ENCODE peak calls at places on chromosomes 12 and 14, in four cellular contexts. One of them, this sample, is unnamed.

GRCh38 chr12:80041691-80042090 is 57.6 kb upstream of the OTOGL start:
- DNase-seq in LNCaP clone FGC: no peak
- DNase-seq in prostate gland: no peak
- DNase-seq in dorsolateral prefrontal cortex: no peak
- DNase-seq in this sample: peak

GRCh38 chr12:40106202-40106533 is 287 bp upstream of the SLC2A13 start:
- DNase-seq in LNCaP clone FGC: no peak
- DNase-seq in prostate gland: no peak
- DNase-seq in dorsolateral prefrontal cortex: no peak
- DNase-seq in this sample: no peak

GRCh38 chr14:70171719-70172118 is 17.0 kb downstream of the SLC8A3 start:
- DNase-seq in LNCaP clone FGC: no peak
- DNase-seq in prostate gland: no peak
- DNase-seq in dorsolateral prefrontal cortex: no peak
- DNase-seq in this sample: no peak

GRCh38 chr12:5808956-5809355 is 136.1 kb downstream of the ANO2 start:
- DNase-seq in prostate gland: no peak
- DNase-seq in LNCaP clone FGC: no peak
- DNase-seq in dorsolateral prefrontal cortex: no peak
- DNase-seq in this sample: no peak

GRCh38 chr12:89636054-89636775 is 72.4 kb downstream of the ATP2B1 start:
- DNase-seq in dorsolateral prefrontal cortex: no peak
- DNase-seq in prostate gland: no peak
- DNase-seq in LNCaP clone FGC: no peak
- DNase-seq in this sample: no peak

GRCh38 chr12:89882051-89882450 is 173.4 kb upstream of the ATP2B1 start:
- DNase-seq in prostate gland: no peak
- DNase-seq in LNCaP clone FGC: no peak
- DNase-seq in dorsolateral prefrontal cortex: no peak
- DNase-seq in this sample: peak

GRCh38 chr14:92686411-92686762 is 62.0 kb downstream of the LGMN start:
- DNase-seq in dorsolateral prefrontal cortex: no peak
- DNase-seq in prostate gland: no peak
- DNase-seq in LNCaP clone FGC: no peak
- DNase-seq in this sample: no peak

GRCh38 chr12:109951751-109952150 is 44.4 kb downstream of the GIT2 start:
- DNase-seq in prostate gland: no peak
- DNase-seq in LNCaP clone FGC: no peak
- DNase-seq in dorsolateral prefrontal cortex: no peak
- DNase-seq in this sample: peak

GRCh38 chr14:89221109-89221508 is 195.9 kb downstream of the FOXN3 start:
- DNase-seq in prostate gland: no peak
- DNase-seq in dorsolateral prefrontal cortex: no peak
- DNase-seq in LNCaP clone FGC: no peak
- DNase-seq in this sample: peak

GRCh38 chr12:1797011-1797901 is 23.1 kb upstream of the LRTM2 start:
- DNase-seq in dorsolateral prefrontal cortex: no peak
- DNase-seq in LNCaP clone FGC: no peak
- DNase-seq in prostate gland: no peak
- DNase-seq in this sample: no peak

GRCh38 chr12:109652233-109652772 is 61.3 kb upstream of the FAM222A start:
- DNase-seq in dorsolateral prefrontal cortex: no peak
- DNase-seq in LNCaP clone FGC: no peak
- DNase-seq in prostate gland: no peak
- DNase-seq in this sample: no peak

GRCh38 chr12:47307680-47308399 is 228.1 kb upstream of the AMIGO2 start:
- DNase-seq in dorsolateral prefrontal cortex: no peak
- DNase-seq in LNCaP clone FGC: peak
- DNase-seq in prostate gland: peak
- DNase-seq in this sample: peak

GRCh38 chr12:52847335-52848102 is 1.3 kb downstream of the KRT78 start:
- DNase-seq in LNCaP clone FGC: no peak
- DNase-seq in prostate gland: no peak
- DNase-seq in dorsolateral prefrontal cortex: no peak
- DNase-seq in this sample: peak

GRCh38 chr12:57591567-57592325 is 754 bp downstream of the PIP4K2C start:
- DNase-seq in LNCaP clone FGC: no peak
- DNase-seq in prostate gland: no peak
- DNase-seq in dorsolateral prefrontal cortex: no peak
- DNase-seq in this sample: peak

GRCh38 chr14:65594153-65594881 is 181.8 kb downstream of the FUT8 start:
- DNase-seq in dorsolateral prefrontal cortex: no peak
- DNase-seq in LNCaP clone FGC: peak
- DNase-seq in prostate gland: peak
- DNase-seq in this sample: no peak

GRCh38 chr12:66688836-66689439 is 10.1 kb upstream of the GRIP1 start:
- DNase-seq in LNCaP clone FGC: peak
- DNase-seq in prostate gland: peak
- DNase-seq in dorsolateral prefrontal cortex: peak
- DNase-seq in this sample: peak

GRCh38 chr14:50980451-50980850 is 36.2 kb upstream of the PYGL start:
- DNase-seq in LNCaP clone FGC: no peak
- DNase-seq in dorsolateral prefrontal cortex: no peak
- DNase-seq in prostate gland: no peak
- DNase-seq in this sample: no peak
- TF ChIP-seq CTCF in LNCaP clone FGC: no peak
- TF ChIP-seq CTCF in dorsolateral prefrontal cortex: no peak
- TF ChIP-seq CTCF in prostate gland: no peak
- TF ChIP-seq CTCF in this sample: no peak

DNA sequence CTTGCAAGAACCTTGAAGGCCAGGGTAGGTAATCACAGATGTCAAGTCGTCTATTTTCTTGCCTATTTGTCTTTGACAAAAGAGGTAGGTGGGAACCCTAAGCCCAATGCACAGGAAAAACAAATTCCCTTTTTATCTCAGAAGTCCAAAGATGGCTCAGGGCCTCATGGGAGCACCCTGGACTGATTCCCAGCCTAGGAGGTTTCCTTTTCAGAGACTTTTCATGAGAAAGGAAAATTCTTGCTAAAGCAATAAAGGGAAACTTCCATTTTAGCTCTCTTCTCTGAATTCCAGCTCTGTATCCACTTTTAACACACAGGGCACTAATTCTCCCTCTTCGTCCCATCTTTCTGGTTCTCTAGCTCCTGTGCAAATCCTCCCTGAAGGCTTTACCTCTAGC is 1.2 kb downstream of the ZNF641 start:
- DNase-seq in dorsolateral prefrontal cortex: no peak
- DNase-seq in LNCaP clone FGC: no peak
- DNase-seq in prostate gland: no peak
- DNase-seq in this sample: peak
- H3K4me3 ChIP-seq in dorsolateral prefrontal cortex: peak
- H3K4me3 ChIP-seq in LNCaP clone FGC: no peak
- H3K4me3 ChIP-seq in prostate gland: no peak
- H3K4me3 ChIP-seq in this sample: peak

DNA sequence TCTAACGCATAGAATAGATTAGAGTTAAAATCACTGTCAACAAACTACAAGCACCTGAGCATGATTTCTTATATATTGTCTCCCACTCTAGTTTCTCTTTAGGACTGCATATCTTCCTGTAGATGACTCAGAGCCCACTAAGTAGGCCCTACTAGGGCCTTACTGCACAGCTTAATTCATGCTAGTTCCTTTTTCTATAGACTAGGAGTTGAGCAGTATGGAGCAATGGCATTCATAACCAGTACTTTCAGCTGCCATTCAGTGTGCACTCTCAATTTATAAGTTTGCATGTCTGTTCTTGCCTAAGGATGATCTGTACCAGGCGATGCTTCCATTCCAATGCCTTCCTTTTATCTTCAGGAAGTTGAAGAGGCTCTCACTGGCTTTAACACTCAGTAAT is 103.5 kb downstream of the METTL25 start:
- DNase-seq in prostate gland: no peak
- DNase-seq in dorsolateral prefrontal cortex: no peak
- DNase-seq in LNCaP clone FGC: no peak
- DNase-seq in this sample: peak
- TF ChIP-seq CTCF in prostate gland: no peak
- TF ChIP-seq CTCF in dorsolateral prefrontal cortex: no peak
- TF ChIP-seq CTCF in LNCaP clone FGC: no peak
- TF ChIP-seq CTCF in this sample: no peak

GRCh38 chr14:101400815-101401214 is 160.5 kb upstream of the DIO3 start:
- DNase-seq in prostate gland: no peak
- DNase-seq in LNCaP clone FGC: no peak
- DNase-seq in dorsolateral prefrontal cortex: no peak
- DNase-seq in this sample: peak

GRCh38 chr14:101405931-101406330 is 155.4 kb upstream of the DIO3 start:
- DNase-seq in LNCaP clone FGC: no peak
- DNase-seq in prostate gland: no peak
- DNase-seq in dorsolateral prefrontal cortex: no peak
- DNase-seq in this sample: no peak

GRCh38 chr14:101404426-101405170 is 156.7 kb upstream of the DIO3 start:
- DNase-seq in prostate gland: no peak
- DNase-seq in dorsolateral prefrontal cortex: no peak
- DNase-seq in LNCaP clone FGC: no peak
- DNase-seq in this sample: no peak

GRCh38 chr14:101405171-101405883 is 156.0 kb upstream of the DIO3 start:
- DNase-seq in prostate gland: no peak
- DNase-seq in dorsolateral prefrontal cortex: no peak
- DNase-seq in LNCaP clone FGC: peak
- DNase-seq in this sample: peak

GRCh38 chr14:101402936-101403660 is 158.2 kb upstream of the DIO3 start:
- DNase-seq in prostate gland: no peak
- DNase-seq in LNCaP clone FGC: no peak
- DNase-seq in dorsolateral prefrontal cortex: no peak
- DNase-seq in this sample: peak
- H3K4me3 ChIP-seq in prostate gland: no peak
- H3K4me3 ChIP-seq in LNCaP clone FGC: no peak
- H3K4me3 ChIP-seq in dorsolateral prefrontal cortex: no peak
- H3K4me3 ChIP-seq in this sample: no peak

GRCh38 chr14:81256289-81256960 is 35.7 kb upstream of the GTF2A1 start:
- DNase-seq in LNCaP clone FGC: no peak
- DNase-seq in dorsolateral prefrontal cortex: no peak
- DNase-seq in prostate gland: no peak
- DNase-seq in this sample: no peak

GRCh38 chr14:81247271-81247766 is 26.6 kb upstream of the GTF2A1 start:
- DNase-seq in prostate gland: no peak
- DNase-seq in LNCaP clone FGC: no peak
- DNase-seq in dorsolateral prefrontal cortex: no peak
- DNase-seq in this sample: no peak

GRCh38 chr14:81246561-81247270 is 26.0 kb upstream of the GTF2A1 start:
- DNase-seq in LNCaP clone FGC: no peak
- DNase-seq in dorsolateral prefrontal cortex: no peak
- DNase-seq in prostate gland: no peak
- DNase-seq in this sample: no peak

DNA sequence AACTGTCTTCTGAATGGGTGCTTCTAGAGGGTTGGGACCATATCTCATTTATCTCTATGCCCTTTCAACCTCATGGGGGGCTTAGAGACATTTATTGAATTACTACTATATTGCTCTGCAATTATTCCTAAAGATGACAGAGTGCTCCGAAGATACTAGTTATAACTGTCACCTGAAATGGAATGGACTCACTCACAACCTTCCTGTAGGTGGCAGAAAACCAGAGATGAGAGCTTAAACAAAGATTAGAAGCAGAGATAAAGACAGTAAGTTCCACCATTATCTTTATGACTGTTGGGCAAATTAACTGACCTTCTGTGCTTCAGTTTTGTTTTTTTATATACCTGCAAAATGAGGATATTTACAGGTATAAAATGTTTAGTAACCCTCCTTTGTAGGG is 31.5 kb upstream of the GTF2A1 start:
- DNase-seq in dorsolateral prefrontal cortex: no peak
- DNase-seq in prostate gland: no peak
- DNase-seq in LNCaP clone FGC: no peak
- DNase-seq in this sample: no peak
- TF ChIP-seq CTCF in dorsolateral prefrontal cortex: no peak
- TF ChIP-seq CTCF in prostate gland: no peak
- TF ChIP-seq CTCF in LNCaP clone FGC: peak
- TF ChIP-seq CTCF in this sample: no peak

GRCh38 chr14:104792945-104793702 is 2.4 kb downstream of the AKT1 start:
- DNase-seq in prostate gland: no peak
- DNase-seq in dorsolateral prefrontal cortex: no peak
- DNase-seq in LNCaP clone FGC: no peak
- DNase-seq in this sample: no peak
- H3K4me3 ChIP-seq in prostate gland: no peak
- H3K4me3 ChIP-seq in dorsolateral prefrontal cortex: peak
- H3K4me3 ChIP-seq in LNCaP clone FGC: peak
- H3K4me3 ChIP-seq in this sample: no peak

GRCh38 chr12:117100251-117100650 is 1.0 kb upstream of the TESC start:
- DNase-seq in prostate gland: no peak
- DNase-seq in dorsolateral prefrontal cortex: no peak
- DNase-seq in LNCaP clone FGC: no peak
- DNase-seq in this sample: peak
- TF ChIP-seq CTCF in prostate gland: no peak
- TF ChIP-seq CTCF in dorsolateral prefrontal cortex: no peak
- TF ChIP-seq CTCF in LNCaP clone FGC: peak
- TF ChIP-seq CTCF in this sample: peak

GRCh38 chr14:86481105-86481504 is 951.2 kb downstream of the FLRT2 start:
- DNase-seq in dorsolateral prefrontal cortex: no peak
- DNase-seq in LNCaP clone FGC: no peak
- DNase-seq in prostate gland: no peak
- DNase-seq in this sample: peak
- H3K4me3 ChIP-seq in dorsolateral prefrontal cortex: no peak
- H3K4me3 ChIP-seq in LNCaP clone FGC: no peak
- H3K4me3 ChIP-seq in prostate gland: no peak
- H3K4me3 ChIP-seq in this sample: no peak